ENCODE peak calls at places on chromosomes 3 and 15, in eight cellular contexts. R is activated CD4-positive, CD25-positive, alpha-beta regulatory T cell; D is HL-60; L is amygdala; V is lung; U is lung microvascular endothelial cell; M is DND-41; T is T follicular helper cell. H is an unnamed sample.

GRCh38 chr15:68559342-68560310 is 19.2 kb upstream of the CORO2B start:
- DNase-seq in L (peak; percentile 81), V (peak; percentile 74), D (peak; percentile 61), M (peak; percentile 61), U (peak; percentile 76), T (peak; percentile 48), R (peak; percentile 39), H (peak; percentile 84)

GRCh38 chr3:135565481-135565880 is 400.0 kb upstream of the PPP2R3A start:
- DNase-seq in R (no peak), D (no peak), T (no peak), V (no peak), U (no peak), M (no peak), L (no peak), H (no peak)

GRCh38 chr15:57227899-57228298 is 148.4 kb upstream of the CGNL1 start:
- DNase-seq in D (no peak), R (no peak), U (no peak), M (peak; percentile 25), L (no peak), V (no peak), T (no peak), H (peak; percentile 70)

GRCh38 chr3:61571516-61572336 is 10.4 kb downstream of the PTPRG start:
- DNase-seq in M (no peak), U (no peak), D (no peak), V (peak; percentile 35), R (no peak), T (no peak), L (no peak), H (peak; percentile 31)

GRCh38 chr3:123655400-123655799 is 70.5 kb upstream of the HACD2 start:
- DNase-seq in M (no peak), L (no peak), D (peak; percentile 16), U (no peak), T (no peak), R (no peak), V (no peak), H (no peak)

GRCh38 chr15:38905634-38906033 is 341.0 kb upstream of the RASGRP1 start:
- DNase-seq in R (no peak), T (no peak), U (no peak), V (no peak), M (no peak), D (no peak), L (no peak), H (no peak)

GRCh38 chr3:158539414-158540014 is 31.5 kb upstream of the MLF1 start:
- DNase-seq in M (peak; percentile 49), D (peak; percentile 54), U (peak; percentile 81), T (peak; percentile 36), R (peak; percentile 25), L (no peak), V (no peak), H (peak; percentile 49)

GRCh38 chr3:138569090-138569489 is 25.0 kb downstream of the CEP70 start:
- DNase-seq in V (no peak), U (no peak), L (no peak), M (no peak), D (no peak), T (no peak), R (no peak), H (no peak)

GRCh38 chr3:197736010-197736490 is 654 bp downstream of the RUBCN start:
- DNase-seq in M (peak; percentile 46), D (peak; percentile 18), V (no peak), L (no peak), T (peak; percentile 12), U (peak; percentile 25), R (no peak), H (peak; percentile 47)

GRCh38 chr3:195203631-195204030 is 67.3 kb downstream of the XXYLT1 start:
- DNase-seq in R (no peak), D (no peak), L (no peak), V (no peak), M (no peak), T (no peak), U (no peak), H (no peak)

GRCh38 chr3:45929042-45929679 is 14.1 kb upstream of the CXCR6 start:
- DNase-seq in L (peak; percentile 32), R (peak; percentile 38), T (peak; percentile 45), V (no peak), D (peak; percentile 63), U (peak; percentile 49), M (peak; percentile 81), H (peak; percentile 27)

GRCh38 chr3:178120367-178120766 is 415.9 kb upstream of the KCNMB2 start:
- DNase-seq in T (no peak), U (no peak), L (no peak), D (no peak), V (no peak), M (no peak), R (no peak), H (no peak)

GRCh38 chr15:56215769-56216168 is 27.9 kb downstream of the RFX7 start:
- DNase-seq in R (no peak), V (no peak), M (no peak), L (no peak), D (no peak), T (no peak), U (no peak), H (peak; percentile 85)

GRCh38 chr15:38670142-38671002 is 105.8 kb upstream of the RASGRP1 start:
- DNase-seq in R (no peak), D (no peak), U (no peak), L (no peak), T (peak; percentile 69), M (peak; percentile 41), V (no peak), H (no peak)

GRCh38 chr3:20104167-20104661 is 64.0 kb downstream of the KAT2B start:
- DNase-seq in U (no peak), T (no peak), L (no peak), V (no peak), M (peak; percentile 77), R (peak; percentile 41), D (peak; percentile 55), H (no peak)

GRCh38 chr3:43405888-43406636 is 119.7 kb downstream of the SNRK start:
- DNase-seq in T (no peak), R (no peak), U (peak; percentile 26), L (peak; percentile 36), D (no peak), V (no peak), M (no peak), H (no peak)

GRCh38 chr3:14246414-14246813 is 67.8 kb downstream of the LSM3 start:
- DNase-seq in R (no peak), L (no peak), M (no peak), V (no peak), D (no peak), U (no peak), T (no peak), H (no peak)

GRCh38 chr15:72184165-72184811 is 13.3 kb downstream of the GRAMD2A start:
- DNase-seq in R (no peak), M (no peak), L (peak; percentile 36), V (peak; percentile 76), T (no peak), U (no peak), D (no peak), H (peak; percentile 41)

GRCh38 chr3:134244921-134245320 is 5.7 kb downstream of the RYK start:
- DNase-seq in T (no peak), M (no peak), R (no peak), L (no peak), U (no peak), V (no peak), D (no peak), H (no peak)

GRCh38 chr3:48655063-48655462 is 7.6 kb downstream of the CELSR3 start:
- DNase-seq in U (no peak), T (no peak), L (no peak), M (no peak), D (no peak), R (no peak), V (no peak), H (no peak)

GRCh38 chr15:98035134-98035533 is 74.6 kb downstream of the ARRDC4 start:
- DNase-seq in U (no peak), R (no peak), T (no peak), D (no peak), V (no peak), M (no peak), L (no peak), H (no peak)

GRCh38 chr3:33089515-33089914 is 7.4 kb downstream of the GLB1 start:
- DNase-seq in V (no peak), M (no peak), T (no peak), D (no peak), R (no peak), L (no peak), U (no peak), H (no peak)

GRCh38 chr15:70857547-70858265 is 3.7 kb upstream of the LARP6 start:
- DNase-seq in R (no peak), T (no peak), U (no peak), V (no peak), D (no peak), L (no peak), M (no peak), H (no peak)

GRCh38 chr3:32655167-32655566 is 29.8 kb upstream of the CNOT10 start:
- DNase-seq in V (no peak), M (no peak), T (no peak), U (no peak), R (no peak), D (no peak), L (no peak), H (no peak)

GRCh38 chr3:194505791-194506415 is 19.1 kb upstream of the ATP13A3 start:
- DNase-seq in V (no peak), M (no peak), L (no peak), R (no peak), D (no peak), U (no peak), T (no peak), H (no peak)

GRCh38 chr15:77064539-77065308 is 6.2 kb downstream of the TSPAN3 start:
- DNase-seq in U (peak; percentile 72), D (no peak), L (no peak), M (no peak), R (no peak), T (no peak), V (no peak), H (no peak)

H was measured in NCI-H69.